ENCODE peak calls at places on chromosomes 7 and 10, in ten cellular contexts. O is A549; W is RWPE1; H is neural crest cell; A is CD8-positive, alpha-beta T cell; I is lower leg skin; Y is transverse colon; T is BE2C; C is brain microvascular endothelial cell; S is kidney epithelial cell. K is an unnamed sample.

GRCh38 chr10:60140681-60141632 is 234.6 kb upstream of the CCDC6 start:
- DNase-seq in A (no peak), S (no peak), O (peak; percentile 52), I (no peak), T (no peak), H (peak; percentile 20), C (no peak), W (no peak), Y (peak; percentile 70), K (peak; percentile 51)

GRCh38 chr7:155106356-155106755 is 36.2 kb downstream of the HTR5A start:
- DNase-seq in H (no peak), C (no peak), I (no peak), O (no peak), A (no peak), S (no peak), Y (no peak), W (no peak), T (no peak), K (no peak)

GRCh38 chr10:34180749-34181148 is 634.3 kb downstream of the PARD3 start:
- DNase-seq in W (no peak), A (no peak), O (no peak), S (no peak), I (no peak), T (no peak), H (no peak), Y (no peak), C (no peak), K (no peak)

GRCh38 chr7:130733866-130734524 is at the start of gene KLF14:
- DNase-seq in W (peak; percentile 35), T (peak; percentile 26), S (no peak), Y (peak; percentile 17), O (no peak), I (no peak), A (peak; percentile 34), H (peak; percentile 16), C (no peak), K (peak; percentile 64)

GRCh38 chr10:42690449-42691360 is 52.3 kb upstream of the ZNF33B start:
- DNase-seq in H (no peak), O (peak; percentile 5), S (no peak), I (no peak), A (no peak), Y (no peak), C (no peak), W (no peak), T (peak; percentile 54), K (no peak)

GRCh38 chr10:88676283-88677060 is 12.2 kb downstream of the LIPF start:
- DNase-seq in I (no peak), Y (no peak), A (no peak), T (no peak), O (no peak), S (no peak), W (no peak), H (no peak), C (no peak), K (no peak)

GRCh38 chr7:129845178-129845971 is 107.4 kb downstream of the UBE2H start:
- DNase-seq in T (no peak), O (no peak), H (no peak), A (no peak), S (no peak), C (peak; percentile 60), Y (no peak), W (peak; percentile 20), I (no peak), K (no peak)

GRCh38 chr7:95723583-95724180 is 48.7 kb upstream of the DYNC1I1 start:
- DNase-seq in W (peak; percentile 50), Y (no peak), C (peak; percentile 48), S (peak; percentile 16), H (peak; percentile 23), T (peak; percentile 71), I (no peak), A (no peak), O (peak; percentile 65), K (peak; percentile 44)

GRCh38 chr7:34313289-34313688 is 344.7 kb upstream of the NPSR1 start:
- DNase-seq in C (peak; percentile 20), T (no peak), I (no peak), A (no peak), Y (no peak), O (no peak), W (no peak), S (no peak), H (no peak), K (no peak)

GRCh38 chr10:23370106-23370505 is 25.5 kb upstream of the C10orf67 start:
- DNase-seq in T (no peak), W (no peak), I (no peak), S (no peak), O (no peak), Y (no peak), A (no peak), C (no peak), H (no peak), K (no peak)
- TF ChIP-seq CTCF in T (no peak), W (no peak), I (no peak), S (no peak), O (no peak), Y (no peak), A (no peak), C (no peak), H (no peak), K (no peak)

GRCh38 chr10:104403625-104404024 is 50.0 kb downstream of the CFAP58 start:
- DNase-seq in I (no peak), C (no peak), O (no peak), W (no peak), S (no peak), T (no peak), H (no peak), Y (no peak), A (no peak), K (no peak)

GRCh38 chr10:104406715-104407517 is 53.3 kb downstream of the CFAP58 start:
- DNase-seq in A (no peak), Y (no peak), H (no peak), T (no peak), C (peak; percentile 22), I (no peak), S (peak; percentile 7), W (peak; percentile 48), O (peak; percentile 35), K (no peak)
- TF ChIP-seq CTCF in A (no peak), Y (no peak), H (peak; percentile 69), T (peak; percentile 52), C (peak; percentile 54), I (no peak), S (peak; percentile 58), W (peak; percentile 72), O (peak; percentile 53), K (peak; percentile 38)

GRCh38 chr7:2566890-2567662 is 8.3 kb downstream of the IQCE start:
- DNase-seq in T (no peak), I (no peak), S (no peak), C (no peak), H (no peak), O (no peak), A (no peak), W (no peak), Y (peak; percentile 60), K (no peak)

GRCh38 chr7:2566348-2566889 is 7.6 kb downstream of the IQCE start:
- DNase-seq in Y (no peak), A (no peak), O (no peak), H (no peak), S (no peak), I (no peak), C (no peak), W (no peak), T (no peak), K (no peak)

GRCh38 chr7:2569421-2569820 is 10.6 kb downstream of the IQCE start:
- DNase-seq in I (no peak), O (no peak), S (no peak), W (no peak), A (no peak), C (no peak), T (no peak), H (no peak), Y (no peak), K (no peak)

GRCh38 chr7:2568521-2569223 is 9.9 kb downstream of the IQCE start:
- DNase-seq in T (no peak), O (no peak), I (no peak), H (no peak), A (no peak), W (no peak), S (no peak), Y (no peak), C (no peak), K (no peak)

GRCh38 chr7:2567663-2568238 is 9.0 kb downstream of the IQCE start:
- DNase-seq in Y (no peak), I (no peak), W (no peak), H (no peak), T (peak; percentile 53), C (peak; percentile 28), A (no peak), S (no peak), O (no peak), K (peak; percentile 36)
- TF ChIP-seq CTCF in Y (peak; percentile 23), I (no peak), W (peak; percentile 30), H (peak; percentile 57), T (peak; percentile 79), C (peak; percentile 77), A (no peak), S (peak; percentile 45), O (peak; percentile 17), K (peak; percentile 33)

GRCh38 chr10:76394707-76395042 is 963.3 kb downstream of the LRMDA start:
- DNase-seq in W (no peak), H (no peak), I (no peak), S (no peak), Y (no peak), T (no peak), A (no peak), C (no peak), O (no peak), K (no peak)

GRCh38 chr10:76397957-76398665 is 966.7 kb downstream of the LRMDA start:
- DNase-seq in T (no peak), O (no peak), Y (no peak), C (peak; percentile 43), I (no peak), S (no peak), H (no peak), W (no peak), A (no peak), K (no peak)

GRCh38 chr10:76396126-76396525 is 964.7 kb downstream of the LRMDA start:
- DNase-seq in S (no peak), C (no peak), W (no peak), T (no peak), Y (no peak), I (no peak), O (no peak), H (no peak), A (no peak), K (no peak)

GRCh38 chr10:76399216-76399615 is 967.8 kb downstream of the LRMDA start:
- DNase-seq in T (no peak), W (no peak), Y (no peak), A (no peak), I (no peak), O (no peak), C (peak; percentile 43), S (no peak), H (no peak), K (no peak)

DNA sequence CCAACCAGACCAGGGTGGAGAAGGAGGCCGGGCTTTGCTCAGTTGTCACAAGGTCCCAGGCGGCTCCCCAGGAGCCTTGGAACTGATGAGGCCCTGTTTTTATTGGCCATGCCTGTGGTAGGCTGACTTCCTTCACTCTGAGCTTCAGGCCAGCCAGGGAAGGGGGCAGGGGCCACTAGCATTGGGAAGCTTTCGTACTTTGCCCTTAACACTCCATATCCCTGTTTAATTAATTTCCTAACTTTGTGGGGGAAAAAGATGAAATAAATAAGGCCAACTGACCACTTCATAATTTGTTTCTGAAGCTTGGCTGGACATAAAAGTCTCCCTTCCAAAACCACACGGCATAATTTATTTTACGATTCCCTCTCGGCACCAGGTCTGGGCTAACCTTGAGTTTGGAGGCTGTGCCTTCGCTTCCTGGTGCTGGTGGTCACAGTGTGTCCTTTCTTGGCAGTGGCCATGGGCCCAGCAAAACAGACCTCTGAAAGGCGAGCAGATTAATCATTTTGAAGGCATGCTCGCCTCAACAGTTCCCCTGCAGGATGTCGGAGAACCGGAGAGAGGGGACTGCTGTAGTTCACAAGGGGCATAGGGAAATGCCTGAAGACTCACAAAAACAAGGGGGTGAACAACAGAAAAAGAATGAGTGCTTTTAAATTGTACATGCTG is 965.9 kb downstream of the LRMDA start:
- DNase-seq in I (no peak), O (no peak), S (no peak), A (no peak), H (no peak), W (no peak), T (no peak), C (peak; percentile 69), Y (no peak), K (peak; percentile 15)
- TF ChIP-seq CTCF in I (no peak), O (no peak), S (no peak), A (no peak), H (no peak), W (no peak), T (no peak), C (peak; percentile 46), Y (no peak), K (no peak)